ENCODE peak calls at places on chromosomes 11 and 22, in nine cellular contexts. T is body of pancreas; H is activated naive CD4-positive, alpha-beta T cell; F is heart right ventricle; C is anterior cingulate cortex; Q is mesenchymal stem cell; Z is NCI-H1417; I is GM23248; G is stimulated activated CD4-positive, alpha-beta T cell treated with anti-CD3 and anti-CD28 coated beads, TNF-alpha, amount 100 ng/mL, for 24 hours. J is an unnamed sample.

GRCh38 chr11:134786636-134787035 is 374.6 kb upstream of the B3GAT1 start:
- DNase-seq in H (no peak), Z (no peak), Q (no peak), F (no peak), C (no peak), T (no peak), I (no peak), G (no peak), J (no peak)

GRCh38 chr11:59765068-59765770 is 10.0 kb downstream of the STX3 start:
- DNase-seq in I (no peak), C (no peak), T (no peak), F (no peak), Z (no peak), H (no peak), Q (no peak), G (no peak), J (no peak)

GRCh38 chr11:64165842-64166635 is at the start of gene MACROD1:
- DNase-seq in Q (peak; percentile 90), H (peak; percentile 42), C (peak; percentile 55), F (peak; percentile 81), T (peak; percentile 94), Z (peak; percentile 97), I (peak; percentile 95), G (peak; percentile 88), J (peak; percentile 49)

GRCh38 chr11:1198766-1199688 is 23.8 kb upstream of the MUC5B start:
- DNase-seq in T (peak; percentile 13), I (no peak), Z (peak; percentile 34), C (no peak), F (no peak), G (no peak), H (no peak), Q (no peak), J (no peak)

GRCh38 chr11:17597770-17598169 is 50.7 kb downstream of the OTOG start:
- DNase-seq in C (no peak), H (no peak), G (no peak), F (no peak), T (no peak), Z (no peak), Q (no peak), I (no peak), J (no peak)

GRCh38 chr11:11681536-11681935 is 59.7 kb upstream of the GALNT18 start:
- DNase-seq in C (no peak), I (no peak), Q (no peak), Z (no peak), G (no peak), F (no peak), H (no peak), T (no peak), J (no peak)

GRCh38 chr11:111021131-111021530 is 224.4 kb upstream of the POU2AF2 start:
- DNase-seq in G (no peak), I (no peak), C (no peak), Z (no peak), T (no peak), F (no peak), H (no peak), Q (no peak), J (no peak)

GRCh38 chr22:46050451-46050845 is 73.5 kb upstream of the WNT7B start:
- DNase-seq in C (no peak), H (no peak), Z (no peak), G (no peak), T (peak; percentile 6), F (no peak), Q (no peak), I (no peak), J (no peak)

GRCh38 chr11:123477205-123477907 is 47.3 kb downstream of the GRAMD1B start:
- DNase-seq in Z (no peak), T (no peak), H (no peak), G (no peak), I (no peak), F (no peak), Q (no peak), C (no peak), J (no peak)

GRCh38 chr11:67002921-67003411 is 20.0 kb upstream of the SYT12 start:
- DNase-seq in Z (no peak), H (no peak), T (no peak), C (no peak), F (no peak), I (no peak), G (no peak), Q (no peak), J (no peak)

GRCh38 chr22:32444068-32444467 is 20.2 kb downstream of the BPIFC start:
- DNase-seq in C (no peak), G (no peak), T (no peak), Z (peak; percentile 32), Q (no peak), H (no peak), I (no peak), F (no peak), J (peak; percentile 6)

GRCh38 chr11:12167098-12167999 is 57.0 kb downstream of the MICAL2 start:
- DNase-seq in H (no peak), G (peak; percentile 25), T (no peak), F (no peak), Z (peak; percentile 13), I (peak; percentile 89), C (no peak), Q (peak; percentile 94), J (peak; percentile 86)

GRCh38 chr11:46616551-46617450 is at the start of gene HARBI1:
- DNase-seq in Q (peak; percentile 90), C (peak; percentile 75), F (peak; percentile 89), T (peak; percentile 91), G (peak; percentile 91), I (peak; percentile 96), Z (peak; percentile 90), H (peak; percentile 87), J (peak; percentile 83)

GRCh38 chr11:115469361-115469760 is 34.9 kb downstream of the CADM1 start:
- DNase-seq in Z (no peak), C (no peak), I (no peak), G (no peak), T (no peak), F (no peak), Q (no peak), H (no peak), J (no peak)

GRCh38 chr22:42076764-42077485 is 2.6 kb upstream of the SMDT1 start:
- DNase-seq in C (no peak), T (no peak), I (no peak), Z (no peak), G (no peak), H (no peak), Q (no peak), F (no peak), J (no peak)

GRCh38 chr22:35043932-35044319 is 22.0 kb upstream of the ISX start:
- DNase-seq in I (no peak), Z (no peak), H (no peak), F (no peak), Q (no peak), T (no peak), G (no peak), C (no peak), J (no peak)

GRCh38 chr22:47328550-47329243 is 566.2 kb downstream of the TBC1D22A start:
- DNase-seq in I (peak; percentile 91), Q (no peak), F (peak; percentile 15), C (no peak), G (no peak), Z (no peak), H (no peak), T (no peak), J (no peak)

GRCh38 chr11:64164392-64165312 is 1.3 kb downstream of the MACROD1 start:
- DNase-seq in I (peak; percentile 36), G (no peak), H (no peak), C (no peak), F (no peak), Q (no peak), T (peak; percentile 60), Z (no peak), J (no peak)

GRCh38 chr11:116610190-116610589 is 162.6 kb downstream of the BUD13 start:
- DNase-seq in C (no peak), G (no peak), Z (peak; percentile 60), T (no peak), H (no peak), Q (no peak), F (no peak), I (no peak), J (no peak)

GRCh38 chr11:73493838-73494598 is 103.9 kb downstream of the FAM168A start:
- DNase-seq in Q (peak; percentile 42), C (no peak), G (no peak), F (no peak), Z (no peak), H (no peak), T (no peak), I (peak; percentile 92), J (no peak)

GRCh38 chr22:22703715-22704114 is 59.3 kb downstream of the GGTLC2 start:
- DNase-seq in Z (no peak), F (no peak), T (no peak), I (peak; percentile 76), G (no peak), Q (no peak), C (no peak), H (no peak), J (no peak)

GRCh38 chr11:16184588-16184987 is 171.8 kb downstream of the SOX6 start:
- DNase-seq in T (peak; percentile 17), Z (no peak), Q (peak; percentile 89), G (no peak), I (peak; percentile 87), H (no peak), F (no peak), C (no peak), J (no peak)

GRCh38 chr22:35564975-35565867 is 24.6 kb downstream of the RASD2 start:
- DNase-seq in H (no peak), T (no peak), Z (no peak), F (no peak), Q (no peak), I (peak; percentile 64), C (no peak), G (no peak), J (no peak)

GRCh38 chr22:42114721-42115120 is 15.9 kb downstream of the CYP2D6 start:
- DNase-seq in I (peak; percentile 39), H (no peak), C (no peak), G (no peak), Z (no peak), T (peak; percentile 31), Q (peak; percentile 41), F (no peak), J (no peak)

GRCh38 chr22:29268511-29269229 is 602 bp downstream of the EWSR1 start:
- DNase-seq in T (peak; percentile 64), H (peak; percentile 37), Z (peak; percentile 77), I (peak; percentile 86), C (peak; percentile 55), Q (peak; percentile 72), G (peak; percentile 22), F (peak; percentile 67), J (peak; percentile 33)

GRCh38 chr11:131656839-131657211 is 286.4 kb downstream of the NTM start:
- DNase-seq in G (no peak), Z (no peak), C (no peak), Q (no peak), T (no peak), H (no peak), I (no peak), F (no peak), J (no peak)

GRCh38 chr11:106047636-106048035 is 25.6 kb upstream of the MSANTD4 start:
- DNase-seq in I (no peak), F (no peak), G (no peak), C (no peak), H (no peak), Q (no peak), Z (no peak), T (no peak), J (no peak)

GRCh38 chr11:4025248-4025956 is 69.2 kb upstream of the RRM1 start:
- DNase-seq in G (no peak), I (peak; percentile 61), H (no peak), Z (no peak), F (peak; percentile 11), C (no peak), Q (peak; percentile 28), T (no peak), J (no peak)

J was measured in T-helper 1 cell.